ENCODE peak calls at places on chromosomes 13 and 19, in seven cellular contexts. T is mesenchymal stem cell, X is hepatocyte, I is uterus, Z is psoas muscle, F is SK-N-MC, V is A549. Y is an unnamed sample. For H3K9me3, the result is how much of the 10 kb centered on the place peaks cover.

GRCh38 chr13:23672616-23673015 is 102.4 kb downstream of the TNFRSF19 start:
- DNase-seq in T (no peak), X (no peak), I (no peak), Z (no peak), F (no peak), V (no peak), Y (no peak)

GRCh38 chr19:49987159-49987698 is 26.3 kb upstream of the SIGLEC11 start:
- DNase-seq in T (peak), X (peak), I (peak), Z (peak), F (peak), V (peak), Y (peak)

GRCh38 chr13:74651121-74651520 is 516.9 kb upstream of the KLF12 start:
- DNase-seq in T (no peak), X (no peak), I (no peak), Z (no peak), F (no peak), V (no peak), Y (no peak)

GRCh38 chr19:4297901-4298771 is 4.1 kb downstream of the TMIGD2 start:
- DNase-seq in T (no peak), X (no peak), I (no peak), Z (no peak), F (no peak), V (no peak), Y (no peak)

GRCh38 chr13:24124789-24125476 is 35.6 kb upstream of the SPATA13 start:
- DNase-seq in T (no peak), X (no peak), I (no peak), Z (no peak), F (no peak), V (no peak), Y (no peak)

GRCh38 chr19:43735957-43736356 is 18.8 kb downstream of the SMG9 start:
- DNase-seq in T (peak), X (no peak), I (no peak), Z (no peak), F (no peak), V (no peak), Y (no peak)

GRCh38 chr19:34851277-34851804 is 75.4 kb upstream of the ZNF30 start:
- DNase-seq in T (no peak), X (peak), I (no peak), Z (no peak), F (no peak), V (no peak), Y (no peak)

GRCh38 chr13:57604442-57604841 is 27.1 kb upstream of the PCDH17 start:
- DNase-seq in T (no peak), X (no peak), I (no peak), Z (no peak), F (no peak), V (no peak), Y (no peak)

GRCh38 chr19:22603518-22604440 is 30.3 kb upstream of the ZNF492 start:
- DNase-seq in T (no peak), X (no peak), I (no peak), Z (no peak), F (no peak), V (no peak), Y (no peak)

GRCh38 chr19:3656747-3657394 is 30.3 kb upstream of the CACTIN start:
- DNase-seq in T (no peak), X (no peak), I (no peak), Z (no peak), F (no peak), V (no peak), Y (no peak)

GRCh38 chr13:89695343-89696257 is 1651.9 kb upstream of the MIR17HG start:
- DNase-seq in T (peak), X (peak), I (no peak), Z (no peak), F (no peak), V (peak), Y (no peak)

GRCh38 chr13:112055417-112056206 is 11.3 kb upstream of the SOX1 start:
- DNase-seq in T (no peak), X (no peak), I (no peak), Z (no peak), F (no peak), V (no peak), Y (peak)

GRCh38 chr19:35011737-35012682 is 11.9 kb downstream of the GRAMD1A start:
- DNase-seq in T (no peak), X (no peak), I (no peak), Z (no peak), F (no peak), V (no peak), Y (peak)

GRCh38 chr19:30425885-30426838 is 54.0 kb downstream of the ZNF536 start:
- DNase-seq in T (no peak), X (no peak), I (no peak), Z (no peak), F (no peak), V (no peak), Y (no peak)

GRCh38 chr13:42992585-42993122 is 613 bp upstream of the EPSTI1 start:
- DNase-seq in T (no peak), X (no peak), I (no peak), Z (no peak), F (no peak), V (no peak), Y (no peak)

GRCh38 chr19:45927565-45928261 is 13.1 kb upstream of the NANOS2 start:
- DNase-seq in T (peak), X (peak), I (peak), Z (peak), F (peak), V (peak), Y (peak)

GRCh38 chr19:45922281-45922680 is 7.7 kb upstream of the NANOS2 start:
- DNase-seq in T (peak), X (no peak), I (no peak), Z (peak), F (no peak), V (peak), Y (no peak)

GRCh38 chr19:45929247-45929646 is 14.7 kb upstream of the NANOS2 start:
- DNase-seq in T (no peak), X (no peak), I (no peak), Z (peak), F (no peak), V (no peak), Y (no peak)

GRCh38 chr19:45920458-45920857 is 5.9 kb upstream of the NANOS2 start:
- DNase-seq in T (no peak), X (no peak), I (no peak), Z (peak), F (no peak), V (no peak), Y (no peak)

GRCh38 chr19:45924891-45925447 is 10.4 kb upstream of the NANOS2 start:
- DNase-seq in T (no peak), X (no peak), I (no peak), Z (no peak), F (no peak), V (no peak), Y (no peak)
- H3K4me3 ChIP-seq in T (no peak), X (no peak), I (no peak), Z (no peak), F (no peak), V (no peak), Y (no peak)

GRCh38 chr19:52099497-52100138 is 4.1 kb upstream of the ZNF841 start:
- DNase-seq in T (no peak), X (no peak), I (no peak), Z (no peak), F (no peak), V (no peak), Y (no peak)

GRCh38 chr19:52095172-52096014 is at the start of gene ZNF841:
- DNase-seq in T (peak), X (peak), I (peak), Z (peak), F (peak), V (peak), Y (peak)

DNA sequence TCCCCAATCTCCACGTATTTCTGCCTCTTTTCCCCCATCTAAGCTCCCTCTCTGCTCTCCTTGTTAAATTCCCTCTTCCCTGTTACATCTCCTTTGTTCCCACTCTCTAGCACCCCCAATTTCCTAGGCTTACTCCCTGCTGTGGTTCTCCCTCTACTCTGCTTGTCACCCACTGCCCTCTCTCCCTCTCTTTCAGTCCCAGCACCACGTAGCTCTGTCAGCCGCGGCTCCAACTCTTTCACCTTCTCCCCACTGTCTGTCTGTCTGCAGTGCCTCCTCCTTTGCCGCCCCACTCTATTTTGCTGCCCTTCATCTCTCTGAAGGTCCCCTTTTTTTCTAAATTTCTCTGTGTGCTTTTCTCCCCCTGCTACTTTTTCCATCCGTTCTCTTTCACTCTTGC is 1.0 kb downstream of the ZNF841 start:
- DNase-seq in T (peak), X (peak), I (no peak), Z (no peak), F (no peak), V (no peak), Y (no peak)
- H3K9me3 ChIP-seq in T (half or more), X (under half), I (under half), Z (under half), F (under half), V (half or more), Y (under half)

DNA sequence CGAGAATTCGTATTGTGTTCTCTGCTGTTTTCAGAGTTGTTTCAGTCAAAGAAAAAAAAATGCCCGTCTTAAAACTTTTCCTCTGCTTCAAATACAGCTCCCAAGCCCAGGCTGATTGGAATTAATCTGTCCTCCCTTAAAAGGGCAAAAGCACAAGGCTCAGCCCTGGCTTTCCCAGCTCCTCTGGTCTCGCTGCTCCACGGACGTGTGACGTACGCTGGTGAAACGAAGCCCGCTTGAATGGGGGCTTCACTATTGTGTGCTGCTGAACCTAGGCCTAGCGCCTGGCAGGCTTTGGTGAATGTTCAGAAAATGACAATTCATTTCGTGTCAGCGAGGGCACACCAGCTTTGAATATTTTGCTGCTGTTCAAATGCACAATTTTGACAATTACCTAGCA is 654 bp upstream of the ZNF135 start:
- DNase-seq in T (no peak), X (no peak), I (no peak), Z (no peak), F (no peak), V (no peak), Y (no peak)
- H3K27ac ChIP-seq in T (no peak), X (peak), I (peak), Z (peak), F (no peak), V (no peak), Y (no peak)

GRCh38 chr13:79403113-79403512 is 2.9 kb downstream of the RBM26 start:
- DNase-seq in T (no peak), X (no peak), I (no peak), Z (no peak), F (no peak), V (no peak), Y (no peak)

GRCh38 chr13:79401259-79402071 is 4.6 kb downstream of the RBM26 start:
- DNase-seq in T (no peak), X (no peak), I (no peak), Z (no peak), F (no peak), V (no peak), Y (no peak)

GRCh38 chr13:79404361-79404760 is 1.7 kb downstream of the RBM26 start:
- DNase-seq in T (no peak), X (no peak), I (no peak), Z (no peak), F (no peak), V (no peak), Y (no peak)

GRCh38 chr13:79402074-79402635 is 3.9 kb downstream of the RBM26 start:
- DNase-seq in T (peak), X (no peak), I (no peak), Z (no peak), F (no peak), V (no peak), Y (no peak)

GRCh38 chr13:79402679-79403078 is 3.4 kb downstream of the RBM26 start:
- DNase-seq in T (no peak), X (no peak), I (no peak), Z (no peak), F (no peak), V (no peak), Y (no peak)
- H3K4me3 ChIP-seq in T (peak), X (no peak), I (no peak), Z (peak), F (peak), V (peak), Y (no peak)

GRCh38 chr19:56912406-56912805 is 71.9 kb upstream of the PEG3 start:
- DNase-seq in T (no peak), X (no peak), I (no peak), Z (no peak), F (no peak), V (no peak), Y (no peak)
- H3K9me3 ChIP-seq in T (under half), X (under half), I (under half), Z (under half), F (under half), V (under half), Y (under half)

Y was measured in SJSA1.